ENCODE peak calls at places on chromosomes 16 and 17, in six cellular contexts. M is upper lobe of right lung; I is NCI-H2171 treated with DMSO at 0.1 percent for 48 hours; X is dermis microvascular lymphatic vessel endothelial cell; U is AG04449; K is stimulated activated CD8-positive, alpha-beta memory T cell treated with anti-CD3 and anti-CD28 coated beads, Interleukin-7, amount 100 ng/mL, for 1 hour. D is an unnamed sample.

GRCh38 chr17:40307001-40307690 is 1.8 kb upstream of the RARA start:
- DNase-seq in M (no peak), I (no peak), X (no peak), U (no peak), K (no peak), D (no peak)

GRCh38 chr17:72120878-72121163 is at the start of gene SOX9:
- DNase-seq in M (peak), I (peak), X (peak), U (peak), K (no peak), D (peak)

GRCh38 chr16:69100046-69100765 is 5.2 kb upstream of the HAS3 start:
- DNase-seq in M (peak), I (peak), X (no peak), U (no peak), K (no peak), D (no peak)

GRCh38 chr16:80074329-80074728 is 466.5 kb upstream of the DYNLRB2 start:
- DNase-seq in M (no peak), I (no peak), X (no peak), U (no peak), K (no peak), D (no peak)

GRCh38 chr17:3956558-3956957 is 7.7 kb downstream of the ATP2A3 start:
- DNase-seq in M (no peak), I (peak), X (no peak), U (no peak), K (no peak), D (no peak)

GRCh38 chr17:35713069-35713728 is 18.2 kb upstream of the RASL10B start:
- DNase-seq in M (no peak), I (no peak), X (peak), U (peak), K (no peak), D (no peak)

GRCh38 chr17:29664743-29665479 is 42.2 kb upstream of the CORO6 start:
- DNase-seq in M (no peak), I (no peak), X (peak), U (peak), K (no peak), D (peak)

GRCh38 chr17:74744714-74745547 is 3.5 kb upstream of the NHERF1 start:
- DNase-seq in M (peak), I (peak), X (peak), U (no peak), K (peak), D (peak)

GRCh38 chr17:11853321-11854151 is 143.7 kb downstream of the ZNF18 start:
- DNase-seq in M (no peak), I (no peak), X (no peak), U (no peak), K (no peak), D (no peak)

GRCh38 chr16:87723224-87723619 is 42.6 kb downstream of the KLHDC4 start:
- DNase-seq in M (peak), I (peak), X (peak), U (peak), K (no peak), D (no peak)

GRCh38 chr17:43927101-43927935 is 15.0 kb downstream of the PPY start:
- DNase-seq in M (peak), I (peak), X (no peak), U (no peak), K (no peak), D (no peak)

GRCh38 chr17:63106050-63106449 is 140.0 kb downstream of the TANC2 start:
- DNase-seq in M (no peak), I (no peak), X (no peak), U (no peak), K (no peak), D (no peak)

GRCh38 chr17:751269-752001 is 629 bp downstream of the GEMIN4 start:
- DNase-seq in M (peak), I (peak), X (peak), U (no peak), K (no peak), D (no peak)

GRCh38 chr16:1047801-1048200 is 24.7 kb upstream of the SSTR5 start:
- DNase-seq in M (no peak), I (no peak), X (no peak), U (no peak), K (no peak), D (no peak)

GRCh38 chr17:20775331-20775730 is 195.8 kb downstream of the CDRT15L2 start:
- DNase-seq in M (no peak), I (no peak), X (no peak), U (no peak), K (no peak), D (no peak)

GRCh38 chr16:9053006-9053601 is 38.3 kb upstream of the HAPSTR1 start:
- DNase-seq in M (peak), I (no peak), X (peak), U (no peak), K (no peak), D (peak)

GRCh38 chr17:34252890-34253525 is 2.1 kb upstream of the CCL2 start:
- DNase-seq in M (no peak), I (no peak), X (no peak), U (peak), K (no peak), D (no peak)

GRCh38 chr16:78484509-78485058 is 385.1 kb downstream of the WWOX start:
- DNase-seq in M (no peak), I (no peak), X (no peak), U (no peak), K (no peak), D (no peak)

GRCh38 chr16:55053071-55053415 is 122.4 kb downstream of the IRX5 start:
- DNase-seq in M (peak), I (no peak), X (no peak), U (no peak), K (no peak), D (no peak)

GRCh38 chr17:69597898-69598692 is 183.6 kb downstream of the MAP2K6 start:
- DNase-seq in M (no peak), I (no peak), X (peak), U (no peak), K (no peak), D (no peak)

GRCh38 chr17:7314719-7315569 is at the start of gene GPS2:
- DNase-seq in M (peak), I (peak), X (peak), U (no peak), K (peak), D (peak)

GRCh38 chr16:27918755-27919154 is 144.8 kb downstream of the GSG1L start:
- DNase-seq in M (no peak), I (no peak), X (no peak), U (no peak), K (no peak), D (no peak)

GRCh38 chr17:153851-154250 is 16.5 kb downstream of the SCGB1C2 start:
- DNase-seq in M (peak), I (no peak), X (no peak), U (no peak), K (no peak), D (no peak)

GRCh38 chr17:79754359-79754758 is 23.6 kb upstream of the CBX2 start:
- DNase-seq in M (no peak), I (no peak), X (no peak), U (no peak), K (no peak), D (no peak)

GRCh38 chr16:82081271-82081670 is 46.2 kb downstream of the HSD17B2 start:
- DNase-seq in M (no peak), I (no peak), X (no peak), U (no peak), K (no peak), D (no peak)

GRCh38 chr17:75897076-75898019 is 597 bp upstream of the TRIM65 start:
- DNase-seq in M (peak), I (no peak), X (no peak), U (no peak), K (no peak), D (no peak)

GRCh38 chr16:88558457-88559442 is 11.5 kb upstream of the ZC3H18 start:
- DNase-seq in M (no peak), I (peak), X (peak), U (no peak), K (no peak), D (peak)

GRCh38 chr16:22728167-22728836 is 85.7 kb upstream of the HS3ST2 start:
- DNase-seq in M (no peak), I (no peak), X (peak), U (no peak), K (no peak), D (no peak)

GRCh38 chr16:5490499-5490898 is 392.9 kb upstream of the EEF2KMT start:
- DNase-seq in M (peak), I (peak), X (no peak), U (no peak), K (no peak), D (peak)

GRCh38 chr17:61380836-61381525 is 18.7 kb upstream of the TBX2 start:
- DNase-seq in M (no peak), I (no peak), X (no peak), U (no peak), K (no peak), D (no peak)

GRCh38 chr16:10938321-10938720 is 3.9 kb downstream of the DEXI start:
- DNase-seq in M (peak), I (no peak), X (peak), U (no peak), K (no peak), D (no peak)

GRCh38 chr16:21222495-21223337 is 10.8 kb upstream of the ANKS4B start:
- DNase-seq in M (no peak), I (no peak), X (no peak), U (no peak), K (no peak), D (no peak)

GRCh38 chr16:29972992-29973383 is 680 bp upstream of the TAOK2 start:
- DNase-seq in M (no peak), I (no peak), X (no peak), U (no peak), K (no peak), D (no peak)

GRCh38 chr16:84617068-84617630 is 729 bp downstream of the COTL1 start:
- DNase-seq in M (peak), I (peak), X (no peak), U (no peak), K (no peak), D (no peak)

GRCh38 chr16:56649820-56650219 is 1.9 kb upstream of the MT1B start:
- DNase-seq in M (no peak), I (no peak), X (no peak), U (no peak), K (no peak), D (no peak)

GRCh38 chr16:1299012-1299867 is 10.2 kb upstream of the UBE2I start:
- DNase-seq in M (no peak), I (no peak), X (no peak), U (no peak), K (no peak), D (no peak)

GRCh38 chr16:87006789-87007745 is 310.1 kb downstream of the C16orf95 start:
- DNase-seq in M (no peak), I (no peak), X (no peak), U (no peak), K (no peak), D (no peak)